ENCODE peak calls at places on chromosomes 16 and 17, in five cellular contexts. D is CD8-positive, alpha-beta T cell; P is A549; R is brain microvascular endothelial cell; N is AG04449. E is an unnamed sample.

GRCh38 chr17:54903375-54903774 is 2.7 kb downstream of the TOM1L1 start:
- DNase-seq in D (no peak), P (no peak), R (no peak), N (no peak), E (no peak)

GRCh38 chr17:49312722-49313121 is 49.3 kb downstream of the ZNF652 start:
- DNase-seq in D (no peak), P (no peak), R (no peak), N (no peak), E (no peak)

GRCh38 chr17:39080416-39081179 is 70.8 kb downstream of the PLXDC1 start:
- DNase-seq in D (no peak), P (no peak), R (peak), N (no peak), E (no peak)

GRCh38 chr17:49353607-49354006 is 8.4 kb downstream of the ZNF652 start:
- DNase-seq in D (no peak), P (no peak), R (no peak), N (no peak), E (no peak)

GRCh38 chr17:42286411-42287295 is 1.6 kb upstream of the STAT5A start:
- DNase-seq in D (no peak), P (no peak), R (no peak), N (no peak), E (no peak)

GRCh38 chr16:88315543-88316105 is 67.1 kb upstream of the ZNF469 start:
- DNase-seq in D (no peak), P (peak), R (peak), N (no peak), E (no peak)

GRCh38 chr17:77441130-77441920 is 300.6 kb downstream of the SEC14L1 start:
- DNase-seq in D (peak), P (no peak), R (no peak), N (no peak), E (no peak)

GRCh38 chr16:89502319-89502843 is 5.8 kb upstream of the SPG7 start:
- DNase-seq in D (no peak), P (peak), R (no peak), N (no peak), E (no peak)

GRCh38 chr17:60769327-60769726 is 91.7 kb downstream of the BCAS3 start:
- DNase-seq in D (no peak), P (no peak), R (no peak), N (no peak), E (no peak)

GRCh38 chr17:67105213-67105612 is 60.9 kb downstream of the CACNG1 start:
- DNase-seq in D (no peak), P (no peak), R (peak), N (no peak), E (no peak)

GRCh38 chr16:11597268-11597690 is 10.6 kb upstream of the LITAF start:
- DNase-seq in D (no peak), P (no peak), R (no peak), N (no peak), E (no peak)

GRCh38 chr16:87391324-87391949 is 699 bp upstream of the MAP1LC3B start:
- DNase-seq in D (peak), P (no peak), R (no peak), N (no peak), E (no peak)

GRCh38 chr17:68349157-68349556 is 57.9 kb downstream of the ARSG start:
- DNase-seq in D (no peak), P (no peak), R (no peak), N (no peak), E (no peak)

GRCh38 chr16:57826706-57827625 is 24.7 kb upstream of the KIFC3 start:
- DNase-seq in D (no peak), P (no peak), R (no peak), N (no peak), E (no peak)

GRCh38 chr17:77304051-77304745 is 163.4 kb downstream of the SEC14L1 start:
- DNase-seq in D (no peak), P (no peak), R (no peak), N (no peak), E (no peak)

GRCh38 chr17:38724337-38724988 is 5.7 kb upstream of the CISD3 start:
- DNase-seq in D (no peak), P (no peak), R (no peak), N (no peak), E (no peak)

GRCh38 chr17:77258638-77259037 is 117.9 kb downstream of the SEC14L1 start:
- DNase-seq in D (no peak), P (no peak), R (no peak), N (no peak), E (no peak)

GRCh38 chr16:27699540-27699939 is 149.6 kb downstream of the KATNIP start:
- DNase-seq in D (no peak), P (no peak), R (no peak), N (no peak), E (no peak)

GRCh38 chr17:79188048-79188447 is 113.4 kb downstream of the ENGASE start:
- DNase-seq in D (no peak), P (peak), R (no peak), N (no peak), E (no peak)

GRCh38 chr17:44765965-44766364 is 7.2 kb downstream of the ADAM11 start:
- DNase-seq in D (no peak), P (no peak), R (no peak), N (no peak), E (no peak)

GRCh38 chr17:44767493-44767892 is 8.7 kb downstream of the ADAM11 start:
- DNase-seq in D (no peak), P (no peak), R (no peak), N (no peak), E (no peak)

GRCh38 chr17:44768505-44769142 is 9.8 kb downstream of the ADAM11 start:
- DNase-seq in D (no peak), P (no peak), R (no peak), N (no peak), E (no peak)

GRCh38 chr17:44769230-44769629 is 10.4 kb downstream of the ADAM11 start:
- DNase-seq in D (no peak), P (no peak), R (no peak), N (no peak), E (no peak)

DNA sequence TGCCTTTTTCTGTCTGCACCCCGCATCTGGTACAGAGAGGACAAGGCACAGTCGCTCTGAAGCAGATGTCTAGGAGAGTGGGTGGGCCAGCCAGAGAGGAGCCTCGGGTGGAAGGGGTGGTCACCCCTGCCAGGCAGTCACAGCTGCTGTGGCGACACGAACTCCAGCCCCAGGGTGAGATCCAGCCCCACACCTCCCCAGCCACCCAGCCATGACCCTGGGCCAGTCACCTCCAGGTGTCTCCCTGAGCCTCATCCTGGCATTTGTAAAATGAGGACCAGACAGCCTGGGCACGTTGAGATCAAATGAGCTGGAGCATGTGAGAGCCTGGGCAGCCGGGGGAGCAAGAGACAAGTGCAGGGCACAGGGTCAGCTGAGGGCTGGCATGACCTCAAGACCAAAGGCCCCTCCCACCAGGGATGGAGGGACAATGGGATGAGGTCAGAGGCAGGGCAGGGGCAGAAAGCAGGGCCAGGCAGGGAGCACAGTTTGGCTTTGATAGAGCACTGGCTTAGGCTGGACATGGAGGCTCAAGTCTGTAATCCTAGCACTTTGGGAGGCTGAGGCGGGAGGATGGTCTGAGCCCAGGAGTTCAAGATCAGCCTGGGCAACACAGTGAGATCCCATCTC is 7.7 kb downstream of the ADAM11 start:
- DNase-seq in D (no peak), P (no peak), R (no peak), N (no peak), E (no peak)
- TF ChIP-seq CTCF in D (no peak), P (no peak), R (no peak), N (no peak), E (no peak)

GRCh38 chr17:44636562-44636961 is 19.7 kb upstream of the MEIOC start:
- DNase-seq in D (no peak), P (peak), R (peak), N (peak), E (peak)
- H3K4me3 ChIP-seq in D (no peak), P (no peak), R (no peak), N (no peak), E (no peak)

DNA sequence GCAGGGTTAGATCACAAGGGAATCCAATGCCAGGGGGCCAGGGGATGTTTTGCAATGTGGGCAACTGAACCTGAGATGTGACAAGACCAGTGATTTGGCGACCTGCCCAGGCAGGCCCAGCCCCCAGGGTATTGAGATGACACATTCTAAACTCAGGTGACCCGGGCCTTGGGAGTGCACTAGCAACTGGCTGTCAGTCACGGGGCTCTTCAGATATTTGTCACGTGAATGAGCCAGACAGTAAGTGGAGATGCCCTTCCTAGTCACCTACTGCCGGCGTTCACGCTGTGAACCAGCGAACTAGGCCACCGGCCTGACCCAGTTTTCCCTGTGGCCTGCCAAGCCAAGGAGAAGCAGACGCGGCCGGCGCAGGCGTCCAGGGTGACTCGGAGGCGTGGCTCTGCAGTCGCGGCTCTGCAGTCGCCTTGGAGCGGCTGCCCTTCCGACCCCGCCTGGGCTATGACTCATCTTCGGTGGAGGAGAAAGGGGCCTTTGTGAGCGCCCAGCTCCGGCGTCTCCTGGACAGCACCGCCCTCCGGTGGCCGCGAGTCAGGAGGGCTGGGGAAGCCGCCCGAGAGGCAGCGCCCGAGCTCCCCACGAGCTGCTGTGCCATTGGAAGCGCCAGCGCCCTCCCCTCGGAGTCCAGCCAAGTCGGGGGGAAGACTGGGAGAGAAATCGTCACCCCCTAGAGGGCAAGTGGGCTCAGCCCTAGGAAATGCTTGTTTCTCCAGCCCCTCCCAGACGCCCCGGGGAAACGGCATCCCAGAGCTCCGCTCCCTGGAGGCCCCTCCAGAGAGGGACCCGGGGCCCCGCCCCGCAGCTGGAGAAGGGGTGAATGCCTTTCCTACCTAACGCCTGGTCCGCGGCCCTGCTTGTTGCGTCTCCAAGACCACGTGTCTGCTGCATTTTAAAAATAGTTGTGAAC is 38.8 kb downstream of the WSB1 start:
- DNase-seq in D (peak), P (peak), R (peak), N (peak), E (peak)
- TF ChIP-seq CTCF in D (peak), P (peak), R (peak), N (peak), E (peak)

GRCh38 chr16:73052441-73053030 is 4.6 kb upstream of the ZFHX3 start:
- DNase-seq in D (no peak), P (no peak), R (no peak), N (no peak), E (no peak)
- H3K4me3 ChIP-seq in D (no peak), P (peak), R (no peak), N (no peak), E (no peak)

E was measured in HFF-Myc.